ENCODE peak calls at places on chromosomes 4 and X, in four cellular contexts. H is omental fat pad, Z is astrocyte of the spinal cord, N is AG04450. L is an unnamed sample.

GRCh38 chr4:1160351-1160750 is 12.0 kb downstream of the SPON2 start:
- DNase-seq in Z (no peak), H (no peak), N (no peak), L (no peak)

GRCh38 chr4:129093173-129093974 is at the start of gene SCLT1:
- DNase-seq in N (peak), H (peak), Z (peak), L (peak)

GRCh38 chr4:113394730-113395530 is 345.5 kb downstream of the ANK2 start:
- DNase-seq in H (no peak), N (peak), Z (peak), L (peak)

GRCh38 chr4:77358315-77358928 is 201.4 kb downstream of the CCNG2 start:
- DNase-seq in N (no peak), H (no peak), Z (peak), L (peak)

GRCh38 chrX:1384738-1385250 is 7.1 kb downstream of the SLC25A6 start:
- DNase-seq in N (no peak), Z (no peak), H (no peak), L (peak)

GRCh38 chr4:8772499-8773123 is 99.0 kb downstream of the HMX1 start:
- DNase-seq in Z (no peak), H (no peak), N (no peak), L (no peak)

GRCh38 chrX:107272431-107272921 is 66.1 kb downstream of the DNAAF6 start:
- DNase-seq in Z (no peak), H (no peak), N (no peak), L (no peak)

GRCh38 chr4:156784970-156785369 is 186.6 kb downstream of the PDGFC start:
- DNase-seq in Z (no peak), N (no peak), H (no peak), L (no peak)

GRCh38 chrX:40646489-40647306 is 663 bp downstream of the CXorf38 start:
- DNase-seq in Z (peak), N (no peak), H (no peak), L (peak)

GRCh38 chr4:23001478-23001877 is 308.7 kb downstream of the GBA3 start:
- DNase-seq in H (no peak), Z (no peak), N (no peak), L (no peak)

GRCh38 chrX:13469963-13470679 is 99.3 kb upstream of the EGFL6 start:
- DNase-seq in N (no peak), Z (no peak), H (no peak), L (no peak)

GRCh38 chr4:159764343-159764952 is 661.6 kb downstream of the RAPGEF2 start:
- DNase-seq in Z (peak), H (no peak), N (no peak), L (peak)

GRCh38 chr4:10161840-10162239 is 45.2 kb upstream of the WDR1 start:
- DNase-seq in N (no peak), H (no peak), Z (no peak), L (no peak)

GRCh38 chr4:159224412-159224811 is 121.5 kb downstream of the RAPGEF2 start:
- DNase-seq in H (no peak), Z (no peak), N (no peak), L (no peak)

GRCh38 chr4:2925931-2926860 is 37.0 kb downstream of the NOP14 start:
- DNase-seq in H (no peak), Z (no peak), N (no peak), L (no peak)

GRCh38 chr4:74886490-74886889 is 46.4 kb upstream of the PARM1 start:
- DNase-seq in N (no peak), Z (peak), H (no peak), L (no peak)

GRCh38 chr4:87633239-87633638 is 16.8 kb upstream of the DMP1 start:
- DNase-seq in H (no peak), Z (peak), N (no peak), L (no peak)

GRCh38 chr4:111641813-111642579 is 503.3 kb upstream of the FAM241A start:
- DNase-seq in H (no peak), N (peak), Z (peak), L (peak)

GRCh38 chr4:41981456-41981855 is at the start of gene DCAF4L1:
- DNase-seq in N (no peak), H (no peak), Z (no peak), L (no peak)

GRCh38 chr4:6563935-6564645 is 10.9 kb upstream of the MAN2B2 start:
- DNase-seq in H (no peak), Z (no peak), N (no peak), L (no peak)

GRCh38 chrX:134546187-134546586 is 86.2 kb downstream of the HPRT1 start:
- DNase-seq in Z (no peak), H (no peak), N (no peak), L (no peak)

GRCh38 chr4:48998440-48998839 is 12.4 kb downstream of the CWH43 start:
- DNase-seq in H (no peak), N (no peak), Z (no peak), L (no peak)

GRCh38 chr4:37549003-37549402 is 137.2 kb downstream of the RELL1 start:
- DNase-seq in N (no peak), H (no peak), Z (peak), L (no peak)

GRCh38 chr4:47837582-47838294 is at the start of gene CORIN:
- DNase-seq in Z (no peak), N (no peak), H (no peak), L (no peak)

GRCh38 chr4:650951-651883 is 22.9 kb downstream of the ATP5ME start:
- DNase-seq in Z (no peak), N (no peak), H (no peak), L (no peak)

GRCh38 chrX:47143894-47144625 is 442 bp downstream of the NDUFB11 start:
- DNase-seq in Z (peak), H (no peak), N (no peak), L (peak)

GRCh38 chr4:68175562-68176155 is 46.0 kb upstream of the TMPRSS11F start:
- DNase-seq in H (no peak), N (peak), Z (peak), L (peak)

GRCh38 chr4:38281416-38282071 is 321.3 kb downstream of the PTTG2 start:
- DNase-seq in N (no peak), H (no peak), Z (peak), L (no peak)

GRCh38 chr4:129804458-129804981 is 708.6 kb downstream of the C4orf33 start:
- DNase-seq in N (no peak), Z (no peak), H (no peak), L (no peak)

GRCh38 chrX:153764786-153765137 is 713 bp downstream of the PLXNB3 start:
- DNase-seq in H (no peak), Z (no peak), N (no peak), L (peak)

GRCh38 chr4:81491943-81492342 is 20.2 kb upstream of the RASGEF1B start:
- DNase-seq in H (no peak), N (no peak), Z (peak), L (no peak)

DNA sequence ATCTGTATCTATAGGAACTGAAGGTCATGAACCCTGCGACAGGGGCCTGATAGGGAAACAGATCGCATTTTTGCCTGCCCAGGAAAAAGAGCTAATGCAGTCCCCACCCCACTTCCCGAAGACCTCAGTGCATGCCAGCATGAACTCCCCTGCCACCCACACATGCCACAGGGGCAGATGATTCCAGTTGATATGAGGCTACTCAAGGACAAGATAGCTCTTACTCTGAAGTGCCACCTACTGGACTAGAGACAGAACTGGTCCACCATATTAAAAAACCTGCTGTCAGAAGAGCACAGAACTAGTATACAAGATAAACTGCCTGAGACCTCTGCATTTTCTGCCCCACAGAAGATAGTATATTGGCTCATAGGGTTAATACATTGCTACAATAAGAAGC is 68.0 kb downstream of the YIPF7 start:
- DNase-seq in N (no peak), Z (no peak), H (no peak), L (peak)
- TF ChIP-seq CTCF in N (no peak), Z (no peak), H (no peak), L (peak)

GRCh38 chr4:122232633-122233032 is 80.5 kb downstream of the BLTP1 start:
- DNase-seq in N (no peak), Z (no peak), H (no peak), L (no peak)
- TF ChIP-seq CTCF in N (no peak), Z (no peak), H (no peak), L (no peak)

GRCh38 chr4:181595711-181596110 is 647.5 kb upstream of the TENM3 start:
- DNase-seq in N (no peak), H (no peak), Z (no peak), L (no peak)
- TF ChIP-seq CTCF in N (no peak), H (no peak), Z (no peak), L (no peak)

GRCh38 chr4:132818091-132818490 is 331.0 kb upstream of the PCDH10 start:
- DNase-seq in Z (no peak), N (no peak), H (no peak), L (no peak)
- TF ChIP-seq CTCF in Z (no peak), N (no peak), H (no peak), L (no peak)

DNA sequence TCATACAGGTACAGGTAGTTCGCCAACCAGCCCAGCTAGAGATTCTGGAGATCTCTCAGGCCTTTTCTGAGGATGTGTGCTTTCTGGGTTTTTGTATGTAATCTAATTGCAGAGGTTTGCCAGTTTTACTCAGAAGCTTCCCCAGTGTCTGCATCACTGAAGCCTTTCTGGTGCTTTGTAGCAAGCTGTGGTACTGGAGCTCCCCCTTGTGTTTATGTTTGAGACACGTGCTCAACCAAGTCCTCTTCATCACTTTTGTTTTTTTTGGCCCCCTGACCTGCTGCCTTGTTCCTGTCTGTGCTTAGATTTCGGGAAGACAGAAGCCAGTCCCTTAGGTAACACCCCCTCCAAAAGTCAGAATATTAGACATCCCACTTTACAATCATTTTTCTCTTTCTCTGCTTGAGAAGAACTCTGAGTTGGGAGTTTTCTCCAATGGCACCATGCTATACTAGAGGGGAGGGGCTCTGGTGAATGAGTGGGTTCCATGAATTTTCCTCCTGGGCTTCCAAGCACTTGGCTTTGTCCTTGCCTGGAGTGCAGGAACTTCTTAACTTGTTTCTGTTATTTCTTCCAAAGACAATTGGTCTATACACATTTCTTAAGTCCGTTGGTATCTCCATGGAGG is 128.4 kb upstream of the TBC1D9 start:
- DNase-seq in N (peak), Z (peak), H (no peak), L (peak)
- TF ChIP-seq CTCF in N (peak), Z (peak), H (no peak), L (peak)

GRCh38 chr4:162959056-162959455 is 207.6 kb downstream of the NAF1 start:
- DNase-seq in H (no peak), Z (no peak), N (no peak), L (no peak)
- TF ChIP-seq CTCF in H (no peak), Z (no peak), N (no peak), L (peak)

GRCh38 chrX:81957900-81958545 is 756.1 kb downstream of the SH3BGRL start:
- DNase-seq in Z (no peak), H (no peak), N (no peak), L (peak)
- TF ChIP-seq CTCF in Z (no peak), H (no peak), N (no peak), L (peak)

L was measured in GM13976.